ENCODE peak calls at places on chromosomes 4 and X, in seven cellular contexts. D is lung, J is right cardiac atrium, M is NB4, G is NT2/D1, T is BE2C, A is lower lobe of right lung. W is an unnamed sample.

GRCh38 chr4:97910005-97910404 is 233.3 kb downstream of the STPG2 start:
- DNase-seq in J (no peak), M (peak; percentile 11), A (no peak), T (peak; percentile 18), D (no peak), G (peak; percentile 16), W (no peak)

GRCh38 chr4:121380448-121381147 is at the start of gene QRFPR:
- DNase-seq in G (no peak), M (no peak), J (peak; percentile 62), T (no peak), D (no peak), A (no peak), W (peak; percentile 41)

GRCh38 chr4:126004936-126005335 is 690.2 kb downstream of the FAT4 start:
- DNase-seq in D (no peak), G (no peak), J (no peak), A (no peak), M (no peak), T (no peak), W (no peak)

GRCh38 chrX:68355629-68355920 is 77.7 kb downstream of the OPHN1 start:
- DNase-seq in T (no peak), J (no peak), A (no peak), G (no peak), D (no peak), M (no peak), W (no peak)

GRCh38 chr4:77917075-77917474 is 54.4 kb downstream of the MRPL1 start:
- DNase-seq in T (no peak), D (no peak), G (no peak), J (no peak), A (no peak), M (no peak), W (no peak)

GRCh38 chr4:129362685-129363274 is 266.8 kb downstream of the C4orf33 start:
- DNase-seq in J (no peak), D (no peak), A (no peak), T (peak; percentile 77), M (peak; percentile 71), G (peak; percentile 68), W (peak; percentile 78)

GRCh38 chrX:121128946-121129345 is 81.5 kb downstream of the GLUD2 start:
- DNase-seq in M (no peak), T (no peak), J (no peak), A (no peak), D (no peak), G (no peak), W (no peak)

GRCh38 chrX:71098302-71098701 is 2.7 kb downstream of the FOXO4 start:
- DNase-seq in J (peak; percentile 76), A (peak; percentile 67), D (peak; percentile 44), M (peak; percentile 86), G (no peak), T (peak; percentile 61), W (peak; percentile 70)

GRCh38 chrX:115560978-115561604 is at the start of gene PLS3:
- DNase-seq in G (peak; percentile 83), A (peak; percentile 83), M (no peak), T (peak; percentile 88), D (peak; percentile 83), J (peak; percentile 94), W (peak; percentile 84)

GRCh38 chr4:177450421-177451107 is 8.3 kb upstream of the AGA start:
- DNase-seq in D (no peak), J (no peak), A (no peak), G (no peak), T (no peak), M (peak; percentile 62), W (no peak)

GRCh38 chrX:46294234-46294633 is 251.0 kb downstream of the ZNF674 start:
- DNase-seq in M (no peak), T (no peak), D (no peak), G (no peak), A (no peak), J (no peak), W (no peak)

GRCh38 chr4:25755911-25756310 is 100.3 kb downstream of the SLC34A2 start:
- DNase-seq in T (no peak), G (no peak), A (no peak), M (no peak), D (no peak), J (no peak), W (no peak)

GRCh38 chrX:2371026-2371778 is 129.6 kb downstream of the DHRSX start:
- DNase-seq in T (no peak), J (no peak), M (no peak), G (no peak), A (no peak), D (no peak), W (no peak)

GRCh38 chr4:47933798-47934197 is 19.4 kb upstream of the NFXL1 start:
- DNase-seq in T (no peak), G (no peak), J (no peak), M (peak; percentile 67), A (no peak), D (no peak), W (no peak)

GRCh38 chr4:106421441-106422296 is 53.1 kb upstream of the GIMD1 start:
- DNase-seq in J (no peak), M (no peak), T (no peak), G (no peak), A (no peak), D (no peak), W (no peak)
- H3K4me3 ChIP-seq in J (no peak overlapping the region), M (no peak overlapping the region), T (no peak overlapping the region), G (no peak overlapping the region), A (no peak overlapping the region), D (no peak overlapping the region), W (no peak overlapping the region)

GRCh38 chr4:72706633-72707032 is 137.6 kb upstream of the ADAMTS3 start:
- DNase-seq in G (no peak), J (no peak), A (no peak), M (no peak), T (no peak), D (no peak), W (no peak)

DNA sequence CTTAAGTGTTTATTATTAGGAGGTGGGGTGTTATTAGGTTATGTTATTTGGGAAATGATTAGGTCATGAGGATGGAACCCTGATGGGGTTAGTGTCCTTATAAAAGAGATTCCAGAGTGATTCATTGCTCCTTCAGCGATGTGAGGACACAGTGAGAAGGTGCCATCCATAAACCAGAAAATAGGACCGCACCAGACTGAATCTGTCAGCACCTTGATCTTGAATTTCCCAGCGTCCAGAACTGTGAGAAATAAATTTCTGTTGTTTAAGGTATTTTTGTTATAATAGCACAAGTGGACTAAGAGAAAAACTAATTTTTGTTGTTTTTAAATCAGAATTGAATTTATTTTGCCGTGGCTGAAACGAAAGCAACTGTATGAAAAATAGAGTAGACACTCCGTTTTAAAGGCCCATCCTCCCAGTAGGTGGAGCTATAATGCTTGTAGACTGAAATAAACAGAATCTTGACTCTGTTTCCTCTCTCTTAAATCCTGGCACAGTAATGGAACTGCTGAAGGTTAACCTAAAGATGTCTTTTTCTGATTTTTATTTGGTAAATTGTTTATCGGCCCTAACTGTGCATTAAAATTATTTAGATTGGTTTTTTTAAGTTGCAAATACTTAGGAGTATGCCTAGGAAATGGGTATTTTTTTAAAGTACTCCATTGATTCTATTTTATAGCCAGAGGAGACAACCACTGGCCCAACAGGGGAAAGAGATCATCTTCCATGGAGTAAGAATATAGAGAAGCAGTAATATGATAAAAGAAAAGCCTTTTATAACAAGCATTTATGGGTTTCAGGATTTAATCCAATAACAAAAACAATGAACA is 133.2 kb upstream of the ADAMTS3 start:
- DNase-seq in J (no peak), G (peak; percentile 15), D (no peak), M (peak; percentile 51), A (no peak), T (peak; percentile 58), W (no peak)
- H3K4me3 ChIP-seq in J (peak overlapping the region; percentile 48), G (no peak overlapping the region), D (no peak overlapping the region), M (peak overlapping the region; percentile 62), A (peak overlapping the region; percentile 47), T (peak overlapping the region; percentile 65), W (no peak overlapping the region)

GRCh38 chr4:151361126-151361525 is 35.7 kb upstream of the SH3D19 start:
- DNase-seq in M (no peak), T (no peak), D (no peak), G (no peak), A (no peak), J (no peak), W (no peak)
- H3K4me3 ChIP-seq in M (no peak overlapping the region), T (no peak overlapping the region), D (no peak overlapping the region), G (no peak overlapping the region), A (no peak overlapping the region), J (no peak overlapping the region), W (no peak overlapping the region)

GRCh38 chrX:31461266-31461665 is 389.4 kb upstream of the FTHL17 start:
- DNase-seq in G (no peak), T (no peak), A (no peak), M (no peak), D (no peak), J (no peak), W (no peak)

DNA sequence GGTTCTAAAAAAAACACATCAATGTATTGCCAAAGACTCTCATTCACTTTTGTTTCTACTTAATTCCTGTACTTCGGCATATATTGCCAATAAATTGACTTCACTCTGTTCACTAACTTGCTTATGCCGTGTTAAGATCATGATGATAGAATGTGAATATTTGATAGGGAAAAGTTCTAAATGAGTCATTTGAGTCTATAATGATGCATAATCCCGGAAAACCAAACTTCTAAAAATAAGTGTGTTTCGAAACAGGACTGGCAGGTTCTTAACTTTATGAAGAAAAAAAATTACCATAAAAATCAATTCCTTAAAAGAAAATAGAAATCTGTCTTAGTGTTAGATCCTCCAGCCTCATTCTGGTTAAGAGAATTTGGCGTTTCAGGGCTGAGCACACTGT is 387.5 kb upstream of the FTHL17 start:
- DNase-seq in D (no peak), T (no peak), G (no peak), J (no peak), M (no peak), A (no peak), W (no peak)
- H3K4me3 ChIP-seq in D (no peak overlapping the region), T (no peak overlapping the region), G (no peak overlapping the region), J (no peak overlapping the region), M (no peak overlapping the region), A (no peak overlapping the region), W (no peak overlapping the region)